ENCODE peak calls at places on chromosome 5, in six cellular contexts. One of them, this sample, is unnamed.

GRCh38 chr5:142151436-142152382 is 43.1 kb downstream of the NDFIP1 start:
- DNase-seq in foreskin fibroblast: peak
- DNase-seq in foreskin keratinocyte: no peak
- DNase-seq in cardiac fibroblast: peak
- DNase-seq in OCI-LY7: peak
- DNase-seq in BJ: no peak
- DNase-seq in this sample: no peak

GRCh38 chr5:124007675-124008398 is 495.9 kb downstream of the CSNK1G3 start:
- DNase-seq in foreskin keratinocyte: no peak
- DNase-seq in BJ: no peak
- DNase-seq in foreskin fibroblast: no peak
- DNase-seq in OCI-LY7: peak
- DNase-seq in cardiac fibroblast: peak
- DNase-seq in this sample: no peak

GRCh38 chr5:151234476-151235238 is 10.8 kb upstream of the CCDC69 start:
- DNase-seq in foreskin fibroblast: peak
- DNase-seq in OCI-LY7: peak
- DNase-seq in cardiac fibroblast: peak
- DNase-seq in BJ: peak
- DNase-seq in foreskin keratinocyte: no peak
- DNase-seq in this sample: no peak

GRCh38 chr5:157944077-157944633 is 85.2 kb upstream of the CLINT1 start:
- DNase-seq in BJ: no peak
- DNase-seq in cardiac fibroblast: no peak
- DNase-seq in foreskin keratinocyte: no peak
- DNase-seq in foreskin fibroblast: no peak
- DNase-seq in OCI-LY7: no peak
- DNase-seq in this sample: no peak

GRCh38 chr5:138370537-138370936 is 18.1 kb downstream of the KDM3B start:
- DNase-seq in OCI-LY7: no peak
- DNase-seq in foreskin fibroblast: peak
- DNase-seq in foreskin keratinocyte: no peak
- DNase-seq in BJ: no peak
- DNase-seq in cardiac fibroblast: peak
- DNase-seq in this sample: no peak

GRCh38 chr5:14405706-14406553 is 175.7 kb upstream of the OTULINL start:
- DNase-seq in foreskin keratinocyte: peak
- DNase-seq in cardiac fibroblast: no peak
- DNase-seq in OCI-LY7: no peak
- DNase-seq in BJ: no peak
- DNase-seq in foreskin fibroblast: no peak
- DNase-seq in this sample: no peak

GRCh38 chr5:7468742-7469141 is 72.8 kb downstream of the ADCY2 start:
- DNase-seq in BJ: no peak
- DNase-seq in foreskin fibroblast: no peak
- DNase-seq in OCI-LY7: no peak
- DNase-seq in foreskin keratinocyte: no peak
- DNase-seq in cardiac fibroblast: no peak
- DNase-seq in this sample: no peak

GRCh38 chr5:111749303-111750026 is 7.5 kb downstream of the NREP start:
- DNase-seq in foreskin fibroblast: no peak
- DNase-seq in BJ: no peak
- DNase-seq in foreskin keratinocyte: no peak
- DNase-seq in OCI-LY7: no peak
- DNase-seq in cardiac fibroblast: no peak
- DNase-seq in this sample: no peak

GRCh38 chr5:179698935-179699639 is at the start of gene CANX:
- DNase-seq in OCI-LY7: no peak
- DNase-seq in foreskin fibroblast: no peak
- DNase-seq in cardiac fibroblast: no peak
- DNase-seq in foreskin keratinocyte: no peak
- DNase-seq in BJ: no peak
- DNase-seq in this sample: no peak

GRCh38 chr5:179699640-179700298 is 1.0 kb downstream of the CANX start:
- DNase-seq in BJ: no peak
- DNase-seq in foreskin fibroblast: no peak
- DNase-seq in cardiac fibroblast: peak
- DNase-seq in OCI-LY7: peak
- DNase-seq in foreskin keratinocyte: no peak
- DNase-seq in this sample: no peak

GRCh38 chr5:179697108-179697507 is 1.7 kb upstream of the CANX start:
- DNase-seq in foreskin keratinocyte: no peak
- DNase-seq in BJ: no peak
- DNase-seq in cardiac fibroblast: no peak
- DNase-seq in foreskin fibroblast: no peak
- DNase-seq in OCI-LY7: no peak
- DNase-seq in this sample: no peak

GRCh38 chr5:179696605-179697004 is 2.2 kb upstream of the CANX start:
- DNase-seq in foreskin keratinocyte: no peak
- DNase-seq in foreskin fibroblast: no peak
- DNase-seq in BJ: no peak
- DNase-seq in OCI-LY7: peak
- DNase-seq in cardiac fibroblast: no peak
- DNase-seq in this sample: no peak

GRCh38 chr5:179697993-179698934 is 503 bp upstream of the CANX start:
- DNase-seq in foreskin keratinocyte: peak
- DNase-seq in cardiac fibroblast: peak
- DNase-seq in BJ: peak
- DNase-seq in OCI-LY7: peak
- DNase-seq in foreskin fibroblast: peak
- DNase-seq in this sample: peak
- TF ChIP-seq CTCF in foreskin keratinocyte: no peak
- TF ChIP-seq CTCF in cardiac fibroblast: no peak
- TF ChIP-seq CTCF in BJ: no peak
- TF ChIP-seq CTCF in OCI-LY7: no peak
- TF ChIP-seq CTCF in foreskin fibroblast: no peak
- TF ChIP-seq CTCF in this sample: no peak

GRCh38 chr5:132271251-132272246 is 14.1 kb downstream of the PDLIM4 start:
- DNase-seq in foreskin keratinocyte: no peak
- DNase-seq in cardiac fibroblast: no peak
- DNase-seq in foreskin fibroblast: no peak
- DNase-seq in OCI-LY7: peak
- DNase-seq in BJ: no peak
- DNase-seq in this sample: peak
- TF ChIP-seq CTCF in foreskin keratinocyte: no peak
- TF ChIP-seq CTCF in cardiac fibroblast: no peak
- TF ChIP-seq CTCF in foreskin fibroblast: no peak
- TF ChIP-seq CTCF in OCI-LY7: peak
- TF ChIP-seq CTCF in BJ: no peak
- TF ChIP-seq CTCF in this sample: no peak

DNA sequence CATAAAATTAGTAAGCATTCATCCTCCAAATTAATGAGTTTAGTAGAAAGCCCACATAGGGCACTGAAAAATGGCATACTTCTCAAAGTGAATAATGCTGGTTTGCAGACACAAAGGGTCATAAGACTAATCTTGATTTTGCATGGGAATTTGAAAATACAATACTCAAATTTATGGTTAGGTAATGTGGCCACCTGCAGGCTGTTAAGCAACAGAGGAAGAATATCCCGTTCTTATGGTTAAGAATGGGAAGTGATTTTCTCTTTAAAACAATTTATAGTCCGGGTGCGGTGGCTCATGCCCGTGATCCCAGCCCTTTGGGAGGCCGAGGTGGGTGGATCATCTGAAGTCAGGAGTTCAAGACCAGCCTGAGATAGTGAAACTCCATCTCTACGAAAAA is 9.4 kb upstream of the PLCXD3 start:
- DNase-seq in foreskin keratinocyte: no peak
- DNase-seq in foreskin fibroblast: no peak
- DNase-seq in OCI-LY7: no peak
- DNase-seq in cardiac fibroblast: no peak
- DNase-seq in BJ: no peak
- DNase-seq in this sample: no peak
- TF ChIP-seq CTCF in foreskin keratinocyte: no peak
- TF ChIP-seq CTCF in foreskin fibroblast: peak
- TF ChIP-seq CTCF in OCI-LY7: no peak
- TF ChIP-seq CTCF in cardiac fibroblast: no peak
- TF ChIP-seq CTCF in BJ: no peak
- TF ChIP-seq CTCF in this sample: no peak

DNA sequence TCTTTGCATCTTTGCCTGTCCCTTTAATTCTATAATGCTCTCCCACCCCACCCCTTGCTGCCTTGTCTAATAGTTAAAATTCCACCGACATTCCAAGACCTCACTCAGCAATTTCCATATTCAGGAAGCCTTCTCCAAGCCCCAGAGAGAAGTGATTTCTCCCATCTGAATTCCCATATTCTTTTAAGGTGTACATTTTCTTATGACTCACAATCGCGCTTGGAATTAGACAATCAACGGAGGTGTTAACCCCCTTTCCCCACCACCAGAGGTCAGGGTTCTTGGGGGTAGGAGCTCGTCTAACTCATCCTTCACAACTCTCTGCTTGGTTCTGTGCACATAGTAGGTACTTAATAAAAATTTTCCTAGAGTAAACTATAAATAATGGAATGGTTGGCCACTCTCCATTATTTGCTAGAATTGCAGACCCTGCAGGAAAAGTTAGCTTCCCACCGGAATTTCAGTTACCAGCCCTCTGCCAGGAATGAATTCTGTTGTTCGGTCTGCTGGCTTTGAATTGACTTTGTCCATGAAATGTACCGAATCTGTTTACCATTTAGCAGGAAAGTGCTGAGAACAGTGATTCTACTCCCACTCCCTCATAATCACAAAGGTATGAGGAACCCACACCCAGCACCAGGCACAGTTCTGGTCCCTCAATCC is 5.0 kb downstream of the KCNIP1 start:
- DNase-seq in cardiac fibroblast: no peak
- DNase-seq in foreskin fibroblast: no peak
- DNase-seq in OCI-LY7: no peak
- DNase-seq in BJ: no peak
- DNase-seq in foreskin keratinocyte: no peak
- DNase-seq in this sample: no peak
- TF ChIP-seq CTCF in cardiac fibroblast: no peak
- TF ChIP-seq CTCF in foreskin fibroblast: no peak
- TF ChIP-seq CTCF in OCI-LY7: peak
- TF ChIP-seq CTCF in BJ: no peak
- TF ChIP-seq CTCF in foreskin keratinocyte: no peak
- TF ChIP-seq CTCF in this sample: peak

GRCh38 chr5:159697536-159697935 is 218.7 kb upstream of the ADRA1B start:
- DNase-seq in foreskin fibroblast: peak
- DNase-seq in foreskin keratinocyte: no peak
- DNase-seq in BJ: no peak
- DNase-seq in cardiac fibroblast: no peak
- DNase-seq in OCI-LY7: no peak
- DNase-seq in this sample: no peak
- TF ChIP-seq CTCF in foreskin fibroblast: no peak
- TF ChIP-seq CTCF in foreskin keratinocyte: no peak
- TF ChIP-seq CTCF in BJ: no peak
- TF ChIP-seq CTCF in cardiac fibroblast: no peak
- TF ChIP-seq CTCF in OCI-LY7: no peak
- TF ChIP-seq CTCF in this sample: no peak

DNA sequence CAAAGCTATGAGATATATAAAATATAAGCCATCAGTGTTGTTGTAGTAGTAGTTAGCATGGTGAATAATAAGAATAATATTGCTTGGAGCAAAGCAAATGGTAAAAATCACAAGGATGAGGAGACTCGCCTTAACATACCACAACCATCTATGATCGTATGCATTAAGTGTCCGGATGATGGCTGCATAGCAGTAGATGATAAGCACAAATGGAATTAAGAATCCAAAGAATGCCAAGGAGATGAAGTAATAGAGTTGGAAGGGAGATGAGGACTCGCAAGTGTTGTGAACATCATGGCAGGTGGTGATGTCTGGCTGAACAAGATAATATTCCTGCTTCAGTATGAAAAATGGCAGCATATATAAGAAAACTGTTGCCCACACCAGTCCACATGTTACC is 5.5 kb downstream of the F2RL2 start:
- DNase-seq in foreskin keratinocyte: peak
- DNase-seq in OCI-LY7: no peak
- DNase-seq in BJ: peak
- DNase-seq in foreskin fibroblast: peak
- DNase-seq in cardiac fibroblast: peak
- DNase-seq in this sample: no peak
- TF ChIP-seq CTCF in foreskin keratinocyte: no peak
- TF ChIP-seq CTCF in OCI-LY7: no peak
- TF ChIP-seq CTCF in BJ: no peak
- TF ChIP-seq CTCF in foreskin fibroblast: no peak
- TF ChIP-seq CTCF in cardiac fibroblast: no peak
- TF ChIP-seq CTCF in this sample: no peak

DNA sequence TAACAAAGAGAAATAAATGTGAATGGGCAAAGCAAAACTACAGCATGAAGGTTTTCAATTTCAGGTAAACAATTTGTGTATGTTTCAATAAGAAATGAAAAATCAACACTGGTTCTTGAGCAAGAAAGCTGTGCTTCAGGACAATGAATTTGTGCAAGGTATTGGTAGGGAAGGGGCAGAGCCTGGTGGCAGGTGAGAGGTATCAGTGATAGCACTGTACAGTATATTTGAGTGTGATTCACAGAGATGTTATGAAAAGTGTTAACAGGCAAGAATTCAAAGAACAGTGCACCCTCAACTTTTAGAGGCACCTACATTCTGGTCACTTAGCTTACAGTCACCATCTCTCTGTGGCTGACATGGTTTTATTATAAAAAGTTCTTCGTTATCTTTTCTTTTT is 25.7 kb downstream of the PLPP1 start:
- DNase-seq in foreskin fibroblast: no peak
- DNase-seq in BJ: no peak
- DNase-seq in OCI-LY7: no peak
- DNase-seq in cardiac fibroblast: no peak
- DNase-seq in foreskin keratinocyte: no peak
- DNase-seq in this sample: no peak
- TF ChIP-seq CTCF in foreskin fibroblast: no peak
- TF ChIP-seq CTCF in BJ: no peak
- TF ChIP-seq CTCF in OCI-LY7: no peak
- TF ChIP-seq CTCF in cardiac fibroblast: no peak
- TF ChIP-seq CTCF in foreskin keratinocyte: no peak
- TF ChIP-seq CTCF in this sample: no peak

DNA sequence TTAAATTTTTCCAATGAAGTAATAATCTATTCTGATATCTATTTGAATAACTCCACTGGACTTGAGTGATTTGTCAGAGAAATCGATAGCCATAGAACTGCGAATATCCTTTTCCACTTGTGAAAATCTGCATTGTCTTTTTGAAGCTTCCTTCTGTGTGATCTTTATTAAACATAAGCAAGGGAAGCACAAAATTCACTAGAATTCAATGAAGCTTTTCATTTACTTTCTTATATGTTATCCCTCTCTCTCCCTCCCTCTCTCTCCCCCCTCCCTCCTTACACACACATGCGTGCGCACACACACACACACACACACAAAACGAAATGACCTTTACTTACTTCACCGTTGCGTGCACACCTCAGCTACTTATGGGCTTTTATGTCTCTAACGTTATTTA is 33.0 kb upstream of the CCNG1 start:
- DNase-seq in BJ: no peak
- DNase-seq in OCI-LY7: no peak
- DNase-seq in foreskin fibroblast: no peak
- DNase-seq in cardiac fibroblast: no peak
- DNase-seq in foreskin keratinocyte: no peak
- DNase-seq in this sample: no peak
- TF ChIP-seq CTCF in BJ: no peak
- TF ChIP-seq CTCF in OCI-LY7: no peak
- TF ChIP-seq CTCF in foreskin fibroblast: no peak
- TF ChIP-seq CTCF in cardiac fibroblast: no peak
- TF ChIP-seq CTCF in foreskin keratinocyte: no peak
- TF ChIP-seq CTCF in this sample: no peak

DNA sequence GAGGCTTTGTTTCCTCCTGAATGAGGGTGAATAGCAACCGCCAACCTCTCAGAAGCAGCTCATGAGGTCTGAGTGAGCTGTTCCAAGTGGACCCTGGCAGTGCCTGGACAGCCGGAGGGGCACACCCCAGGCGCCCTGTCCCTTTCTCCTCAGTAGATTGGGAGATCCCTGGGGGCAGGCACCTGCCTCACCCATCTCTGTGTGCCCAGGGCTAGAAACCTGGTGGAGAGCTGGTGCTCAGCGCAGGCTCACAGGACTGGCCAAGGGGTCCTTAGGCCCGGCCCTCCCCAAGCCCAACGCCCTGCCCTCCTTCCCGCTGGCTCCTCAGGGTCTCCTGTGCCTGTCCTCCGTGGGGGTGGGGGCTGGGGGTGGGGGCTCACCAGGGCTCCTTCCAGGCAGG is 14.9 kb upstream of the MAPK9 start:
- DNase-seq in foreskin fibroblast: no peak
- DNase-seq in OCI-LY7: no peak
- DNase-seq in cardiac fibroblast: no peak
- DNase-seq in foreskin keratinocyte: no peak
- DNase-seq in BJ: no peak
- DNase-seq in this sample: no peak
- TF ChIP-seq CTCF in foreskin fibroblast: no peak
- TF ChIP-seq CTCF in OCI-LY7: no peak
- TF ChIP-seq CTCF in cardiac fibroblast: no peak
- TF ChIP-seq CTCF in foreskin keratinocyte: no peak
- TF ChIP-seq CTCF in BJ: no peak
- TF ChIP-seq CTCF in this sample: no peak

This sample was measured in osteocyte.